ENCODE peak calls at places on chromosome 4, in six cellular contexts. One of them, this sample, is unnamed.

GRCh38 chr4:28443786-28444412 is 1583.3 kb downstream of the STIM2 start:
- DNase-seq in fibroblast of lung: no peak
- DNase-seq in tibial nerve: no peak
- DNase-seq in epithelial cell of prostate: no peak
- DNase-seq in psoas muscle: no peak
- DNase-seq in CD4-positive, CD25-positive, alpha-beta regulatory T cell: no peak
- DNase-seq in this sample: no peak

GRCh38 chr4:165668694-165669093 is 204.3 kb upstream of the TLL1 start:
- DNase-seq in fibroblast of lung: no peak
- DNase-seq in tibial nerve: no peak
- DNase-seq in epithelial cell of prostate: no peak
- DNase-seq in psoas muscle: no peak
- DNase-seq in CD4-positive, CD25-positive, alpha-beta regulatory T cell: no peak
- DNase-seq in this sample: no peak

GRCh38 chr4:16883816-16884215 is 14.6 kb downstream of the LDB2 start:
- DNase-seq in fibroblast of lung: no peak
- DNase-seq in tibial nerve: no peak
- DNase-seq in epithelial cell of prostate: no peak
- DNase-seq in psoas muscle: no peak
- DNase-seq in CD4-positive, CD25-positive, alpha-beta regulatory T cell: no peak
- DNase-seq in this sample: no peak

GRCh38 chr4:141768954-141769353 is 132.6 kb downstream of the IL15 start:
- DNase-seq in fibroblast of lung: peak; percentile 74
- DNase-seq in tibial nerve: no peak
- DNase-seq in epithelial cell of prostate: no peak
- DNase-seq in psoas muscle: no peak
- DNase-seq in CD4-positive, CD25-positive, alpha-beta regulatory T cell: no peak
- DNase-seq in this sample: no peak

GRCh38 chr4:92262371-92262770 is 41.4 kb upstream of the GRID2 start:
- DNase-seq in fibroblast of lung: no peak
- DNase-seq in tibial nerve: no peak
- DNase-seq in epithelial cell of prostate: no peak
- DNase-seq in psoas muscle: no peak
- DNase-seq in CD4-positive, CD25-positive, alpha-beta regulatory T cell: no peak
- DNase-seq in this sample: no peak

GRCh38 chr4:152935661-152936445 is at the start of gene FHDC1:
- DNase-seq in fibroblast of lung: no peak
- DNase-seq in tibial nerve: no peak
- DNase-seq in epithelial cell of prostate: peak; percentile 27
- DNase-seq in psoas muscle: peak; percentile 17
- DNase-seq in CD4-positive, CD25-positive, alpha-beta regulatory T cell: no peak
- DNase-seq in this sample: no peak

GRCh38 chr4:98996056-98996941 is 778 bp downstream of the METAP1 start:
- DNase-seq in fibroblast of lung: peak; percentile 44
- DNase-seq in tibial nerve: no peak
- DNase-seq in epithelial cell of prostate: no peak
- DNase-seq in psoas muscle: no peak
- DNase-seq in CD4-positive, CD25-positive, alpha-beta regulatory T cell: peak; percentile 15
- DNase-seq in this sample: no peak

GRCh38 chr4:94766856-94767255 is 9.1 kb downstream of the BMPR1B start:
- DNase-seq in fibroblast of lung: no peak
- DNase-seq in tibial nerve: no peak
- DNase-seq in epithelial cell of prostate: peak; percentile 29
- DNase-seq in psoas muscle: no peak
- DNase-seq in CD4-positive, CD25-positive, alpha-beta regulatory T cell: no peak
- DNase-seq in this sample: no peak

GRCh38 chr4:24507439-24507838 is 76.9 kb downstream of the DHX15 start:
- DNase-seq in fibroblast of lung: no peak
- DNase-seq in tibial nerve: no peak
- DNase-seq in epithelial cell of prostate: no peak
- DNase-seq in psoas muscle: no peak
- DNase-seq in CD4-positive, CD25-positive, alpha-beta regulatory T cell: no peak
- DNase-seq in this sample: no peak

GRCh38 chr4:121307441-121308327 is 73.1 kb downstream of the QRFPR start:
- DNase-seq in fibroblast of lung: peak; percentile 75
- DNase-seq in tibial nerve: no peak
- DNase-seq in epithelial cell of prostate: peak; percentile 60
- DNase-seq in psoas muscle: no peak
- DNase-seq in CD4-positive, CD25-positive, alpha-beta regulatory T cell: peak; percentile 47
- DNase-seq in this sample: peak; percentile 45

GRCh38 chr4:53622739-53623151 is 31.5 kb upstream of the LNX1 start:
- DNase-seq in fibroblast of lung: peak; percentile 80
- DNase-seq in tibial nerve: no peak
- DNase-seq in epithelial cell of prostate: peak; percentile 44
- DNase-seq in psoas muscle: no peak
- DNase-seq in CD4-positive, CD25-positive, alpha-beta regulatory T cell: no peak
- DNase-seq in this sample: no peak

GRCh38 chr4:87657525-87657924 is 7.4 kb downstream of the DMP1 start:
- DNase-seq in fibroblast of lung: peak; percentile 61
- DNase-seq in tibial nerve: no peak
- DNase-seq in epithelial cell of prostate: no peak
- DNase-seq in psoas muscle: no peak
- DNase-seq in CD4-positive, CD25-positive, alpha-beta regulatory T cell: no peak
- DNase-seq in this sample: no peak

GRCh38 chr4:72525938-72526337 is 43.1 kb downstream of the ADAMTS3 start:
- DNase-seq in fibroblast of lung: peak; percentile 88
- DNase-seq in tibial nerve: peak; percentile 13
- DNase-seq in epithelial cell of prostate: no peak
- DNase-seq in psoas muscle: peak; percentile 19
- DNase-seq in CD4-positive, CD25-positive, alpha-beta regulatory T cell: no peak
- DNase-seq in this sample: no peak

GRCh38 chr4:95155759-95156451 is 392.9 kb downstream of the UNC5C start:
- DNase-seq in fibroblast of lung: peak; percentile 54
- DNase-seq in tibial nerve: no peak
- DNase-seq in epithelial cell of prostate: no peak
- DNase-seq in psoas muscle: no peak
- DNase-seq in CD4-positive, CD25-positive, alpha-beta regulatory T cell: peak; percentile 55
- DNase-seq in this sample: peak; percentile 49

GRCh38 chr4:61750810-61751209 is 550.7 kb downstream of the ADGRL3 start:
- DNase-seq in fibroblast of lung: no peak
- DNase-seq in tibial nerve: no peak
- DNase-seq in epithelial cell of prostate: no peak
- DNase-seq in psoas muscle: no peak
- DNase-seq in CD4-positive, CD25-positive, alpha-beta regulatory T cell: no peak
- DNase-seq in this sample: no peak

GRCh38 chr4:164357957-164358356 is 396.0 kb upstream of the SMIM31 start:
- DNase-seq in fibroblast of lung: peak; percentile 9
- DNase-seq in tibial nerve: no peak
- DNase-seq in epithelial cell of prostate: peak; percentile 58
- DNase-seq in psoas muscle: no peak
- DNase-seq in CD4-positive, CD25-positive, alpha-beta regulatory T cell: no peak
- DNase-seq in this sample: no peak

GRCh38 chr4:81676552-81676951 is 204.8 kb upstream of the RASGEF1B start:
- DNase-seq in fibroblast of lung: peak; percentile 15
- DNase-seq in tibial nerve: no peak
- DNase-seq in epithelial cell of prostate: no peak
- DNase-seq in psoas muscle: no peak
- DNase-seq in CD4-positive, CD25-positive, alpha-beta regulatory T cell: no peak
- DNase-seq in this sample: no peak

GRCh38 chr4:40281099-40281498 is 54.0 kb upstream of the CHRNA9 start:
- DNase-seq in fibroblast of lung: no peak
- DNase-seq in tibial nerve: no peak
- DNase-seq in epithelial cell of prostate: no peak
- DNase-seq in psoas muscle: no peak
- DNase-seq in CD4-positive, CD25-positive, alpha-beta regulatory T cell: no peak
- DNase-seq in this sample: no peak

GRCh38 chr4:147049940-147050852 is 104.5 kb upstream of the TTC29 start:
- DNase-seq in fibroblast of lung: peak; percentile 95
- DNase-seq in tibial nerve: no peak
- DNase-seq in epithelial cell of prostate: no peak
- DNase-seq in psoas muscle: no peak
- DNase-seq in CD4-positive, CD25-positive, alpha-beta regulatory T cell: no peak
- DNase-seq in this sample: no peak

GRCh38 chr4:61924131-61924530 is 724.0 kb downstream of the ADGRL3 start:
- DNase-seq in fibroblast of lung: no peak
- DNase-seq in tibial nerve: no peak
- DNase-seq in epithelial cell of prostate: no peak
- DNase-seq in psoas muscle: no peak
- DNase-seq in CD4-positive, CD25-positive, alpha-beta regulatory T cell: no peak
- DNase-seq in this sample: no peak

GRCh38 chr4:98993419-98994071 is 2.0 kb upstream of the METAP1 start:
- DNase-seq in fibroblast of lung: no peak
- DNase-seq in tibial nerve: no peak
- DNase-seq in epithelial cell of prostate: no peak
- DNase-seq in psoas muscle: peak; percentile 18
- DNase-seq in CD4-positive, CD25-positive, alpha-beta regulatory T cell: no peak
- DNase-seq in this sample: no peak

GRCh38 chr4:105679186-105679585 is 29.3 kb downstream of the INTS12 start:
- DNase-seq in fibroblast of lung: peak; percentile 29
- DNase-seq in tibial nerve: no peak
- DNase-seq in epithelial cell of prostate: no peak
- DNase-seq in psoas muscle: no peak
- DNase-seq in CD4-positive, CD25-positive, alpha-beta regulatory T cell: no peak
- DNase-seq in this sample: no peak

GRCh38 chr4:82899339-82899738 is 1.2 kb upstream of the THAP9 start:
- DNase-seq in fibroblast of lung: no peak
- DNase-seq in tibial nerve: no peak
- DNase-seq in epithelial cell of prostate: no peak
- DNase-seq in psoas muscle: no peak
- DNase-seq in CD4-positive, CD25-positive, alpha-beta regulatory T cell: no peak
- DNase-seq in this sample: no peak

GRCh38 chr4:65805936-65806335 is 135.6 kb upstream of the EPHA5 start:
- DNase-seq in fibroblast of lung: no peak
- DNase-seq in tibial nerve: no peak
- DNase-seq in epithelial cell of prostate: no peak
- DNase-seq in psoas muscle: no peak
- DNase-seq in CD4-positive, CD25-positive, alpha-beta regulatory T cell: no peak
- DNase-seq in this sample: no peak

GRCh38 chr4:12884846-12885796 is 599.0 kb downstream of the RAB28 start:
- DNase-seq in fibroblast of lung: no peak
- DNase-seq in tibial nerve: no peak
- DNase-seq in epithelial cell of prostate: no peak
- DNase-seq in psoas muscle: no peak
- DNase-seq in CD4-positive, CD25-positive, alpha-beta regulatory T cell: no peak
- DNase-seq in this sample: no peak

GRCh38 chr4:184397516-184398163 is 76.7 kb downstream of the IRF2 start:
- DNase-seq in fibroblast of lung: no peak
- DNase-seq in tibial nerve: no peak
- DNase-seq in epithelial cell of prostate: no peak
- DNase-seq in psoas muscle: no peak
- DNase-seq in CD4-positive, CD25-positive, alpha-beta regulatory T cell: no peak
- DNase-seq in this sample: no peak

GRCh38 chr4:184215709-184216328 is 1.9 kb downstream of the ENPP6 start:
- DNase-seq in fibroblast of lung: no peak
- DNase-seq in tibial nerve: no peak
- DNase-seq in epithelial cell of prostate: no peak
- DNase-seq in psoas muscle: no peak
- DNase-seq in CD4-positive, CD25-positive, alpha-beta regulatory T cell: no peak
- DNase-seq in this sample: no peak

GRCh38 chr4:137124278-137124932 is 407.9 kb downstream of the PCDH18 start:
- DNase-seq in fibroblast of lung: peak; percentile 85
- DNase-seq in tibial nerve: no peak
- DNase-seq in epithelial cell of prostate: no peak
- DNase-seq in psoas muscle: no peak
- DNase-seq in CD4-positive, CD25-positive, alpha-beta regulatory T cell: no peak
- DNase-seq in this sample: no peak

GRCh38 chr4:81715335-81715734 is 243.6 kb upstream of the RASGEF1B start:
- DNase-seq in fibroblast of lung: no peak
- DNase-seq in tibial nerve: no peak
- DNase-seq in epithelial cell of prostate: no peak
- DNase-seq in psoas muscle: no peak
- DNase-seq in CD4-positive, CD25-positive, alpha-beta regulatory T cell: no peak
- DNase-seq in this sample: no peak

GRCh38 chr4:100461796-100462195 is 56.0 kb downstream of the EMCN start:
- DNase-seq in fibroblast of lung: no peak
- DNase-seq in tibial nerve: no peak
- DNase-seq in epithelial cell of prostate: no peak
- DNase-seq in psoas muscle: no peak
- DNase-seq in CD4-positive, CD25-positive, alpha-beta regulatory T cell: no peak
- DNase-seq in this sample: no peak

GRCh38 chr4:116480486-116480990 is 604.8 kb downstream of the TRAM1L1 start:
- DNase-seq in fibroblast of lung: no peak
- DNase-seq in tibial nerve: no peak
- DNase-seq in epithelial cell of prostate: no peak
- DNase-seq in psoas muscle: no peak
- DNase-seq in CD4-positive, CD25-positive, alpha-beta regulatory T cell: no peak
- DNase-seq in this sample: no peak

GRCh38 chr4:116478343-116478742 is 607.0 kb downstream of the TRAM1L1 start:
- DNase-seq in fibroblast of lung: no peak
- DNase-seq in tibial nerve: no peak
- DNase-seq in epithelial cell of prostate: no peak
- DNase-seq in psoas muscle: no peak
- DNase-seq in CD4-positive, CD25-positive, alpha-beta regulatory T cell: no peak
- DNase-seq in this sample: no peak
- H3K27ac ChIP-seq in fibroblast of lung: no peak overlapping the region
- H3K27ac ChIP-seq in tibial nerve: no peak overlapping the region
- H3K27ac ChIP-seq in epithelial cell of prostate: no peak overlapping the region
- H3K27ac ChIP-seq in psoas muscle: no peak overlapping the region
- H3K27ac ChIP-seq in CD4-positive, CD25-positive, alpha-beta regulatory T cell: no peak overlapping the region
- H3K27ac ChIP-seq in this sample: no peak overlapping the region

DNA sequence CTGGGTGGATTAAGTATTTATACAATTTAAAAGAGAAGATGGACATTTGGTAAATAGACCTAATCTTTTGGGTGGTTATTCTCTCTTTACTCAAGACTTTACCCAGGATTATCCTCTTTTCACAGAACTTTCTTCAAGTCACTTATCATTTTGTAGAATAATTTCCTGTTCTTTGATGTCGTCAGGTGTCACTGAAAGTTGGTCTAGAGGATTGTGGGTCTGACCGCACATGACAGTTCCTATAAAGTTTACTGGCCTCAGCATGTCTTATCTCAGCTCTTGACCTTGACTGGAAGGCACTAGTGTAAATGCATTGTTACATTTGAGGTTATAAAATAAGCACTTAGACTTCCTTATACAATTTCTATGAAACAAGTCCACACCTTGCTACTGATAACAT is 139.9 kb upstream of the SLC4A4 start:
- DNase-seq in fibroblast of lung: no peak
- DNase-seq in tibial nerve: no peak
- DNase-seq in epithelial cell of prostate: no peak
- DNase-seq in psoas muscle: no peak
- DNase-seq in CD4-positive, CD25-positive, alpha-beta regulatory T cell: no peak
- DNase-seq in this sample: peak; percentile 18
- H3K27ac ChIP-seq in fibroblast of lung: no peak overlapping the region
- H3K27ac ChIP-seq in tibial nerve: no peak overlapping the region
- H3K27ac ChIP-seq in epithelial cell of prostate: no peak overlapping the region
- H3K27ac ChIP-seq in psoas muscle: no peak overlapping the region
- H3K27ac ChIP-seq in CD4-positive, CD25-positive, alpha-beta regulatory T cell: no peak overlapping the region
- H3K27ac ChIP-seq in this sample: no peak overlapping the region

GRCh38 chr4:21692211-21692610 is 256.4 kb downstream of the KCNIP4 start:
- DNase-seq in fibroblast of lung: no peak
- DNase-seq in tibial nerve: no peak
- DNase-seq in epithelial cell of prostate: no peak
- DNase-seq in psoas muscle: no peak
- DNase-seq in CD4-positive, CD25-positive, alpha-beta regulatory T cell: no peak
- DNase-seq in this sample: no peak
- H3K27ac ChIP-seq in fibroblast of lung: no peak overlapping the region
- H3K27ac ChIP-seq in tibial nerve: no peak overlapping the region
- H3K27ac ChIP-seq in epithelial cell of prostate: no peak overlapping the region
- H3K27ac ChIP-seq in psoas muscle: no peak overlapping the region
- H3K27ac ChIP-seq in CD4-positive, CD25-positive, alpha-beta regulatory T cell: no peak overlapping the region
- H3K27ac ChIP-seq in this sample: no peak overlapping the region

DNA sequence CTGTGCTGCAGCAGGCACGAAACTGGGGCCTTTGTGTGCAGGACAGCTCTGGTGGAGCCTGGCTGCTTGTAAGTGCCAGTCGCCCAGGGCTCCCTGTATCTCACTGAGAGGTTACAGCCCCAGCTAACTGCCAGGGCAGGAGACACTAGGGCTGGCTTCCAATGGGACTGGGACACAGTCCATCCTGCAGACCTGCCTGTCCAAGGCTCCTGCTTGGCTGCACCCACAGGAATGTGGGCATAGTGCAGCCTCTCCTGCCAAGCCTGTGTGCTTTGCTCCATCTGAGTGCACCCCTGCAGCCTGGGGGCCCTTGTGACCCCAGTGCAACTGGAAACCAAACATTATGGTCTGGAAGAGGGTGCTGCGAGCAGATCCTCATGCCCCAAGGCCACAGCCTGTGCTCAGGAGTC is 144.0 kb downstream of the ADAM29 start:
- DNase-seq in fibroblast of lung: no peak
- DNase-seq in tibial nerve: no peak
- DNase-seq in epithelial cell of prostate: no peak
- DNase-seq in psoas muscle: no peak
- DNase-seq in CD4-positive, CD25-positive, alpha-beta regulatory T cell: no peak
- DNase-seq in this sample: no peak
- H3K27ac ChIP-seq in fibroblast of lung: no peak overlapping the region
- H3K27ac ChIP-seq in tibial nerve: no peak overlapping the region
- H3K27ac ChIP-seq in epithelial cell of prostate: no peak overlapping the region
- H3K27ac ChIP-seq in psoas muscle: no peak overlapping the region
- H3K27ac ChIP-seq in CD4-positive, CD25-positive, alpha-beta regulatory T cell: no peak overlapping the region
- H3K27ac ChIP-seq in this sample: no peak overlapping the region

This sample was measured in CD4-positive, alpha-beta memory T cell.